ENCODE peak calls at places on chromosome 16, in five cellular contexts. I is lower lobe of right lung, N is cardiac fibroblast, A is GM06990, L is keratinocyte. M is an unnamed sample.

GRCh38 chr16:87642491-87642890 is 40.2 kb downstream of the JPH3 start:
- DNase-seq in L (no peak), N (no peak), I (no peak), A (no peak), M (no peak)

GRCh38 chr16:74107795-74108610 is 188.6 kb upstream of the PSMD7 start:
- DNase-seq in L (no peak), I (peak; percentile 54), N (peak; percentile 4), A (no peak), M (peak; percentile 37)

GRCh38 chr16:83206426-83206825 is 579.7 kb downstream of the CDH13 start:
- DNase-seq in A (no peak), I (no peak), N (no peak), L (no peak), M (no peak)

GRCh38 chr16:50309527-50310307 is 43.4 kb downstream of the ADCY7 start:
- DNase-seq in I (no peak), L (no peak), A (no peak), N (no peak), M (peak; percentile 27)

GRCh38 chr16:68086336-68086821 is 1.2 kb downstream of the NFATC3 start:
- DNase-seq in L (no peak), N (no peak), A (no peak), I (no peak), M (no peak)

GRCh38 chr16:82011199-82011641 is at the start of gene SDR42E1:
- DNase-seq in L (no peak), A (peak; percentile 71), N (no peak), I (peak; percentile 81), M (peak; percentile 36)

GRCh38 chr16:17461951-17462729 is 8.6 kb downstream of the XYLT1 start:
- DNase-seq in L (no peak), N (no peak), I (no peak), A (peak; percentile 45), M (no peak)

GRCh38 chr16:35398208-35398607 is 1938.8 kb downstream of the TP53TG3F start:
- DNase-seq in N (no peak), I (no peak), A (no peak), L (no peak), M (no peak)

GRCh38 chr16:11025120-11025531 is 80.8 kb downstream of the CLEC16A start:
- DNase-seq in N (no peak), A (peak; percentile 37), I (no peak), L (no peak), M (peak; percentile 50)

GRCh38 chr16:73095885-73096341 is 48.0 kb upstream of the ZFHX3 start:
- DNase-seq in L (no peak), A (no peak), I (no peak), N (peak; percentile 38), M (no peak)

GRCh38 chr16:3087243-3087791 is 11.8 kb downstream of the ZSCAN10 start:
- DNase-seq in N (peak; percentile 32), I (no peak), A (no peak), L (no peak), M (peak; percentile 51)

GRCh38 chr16:30551781-30552180 is 6.4 kb downstream of the ZNF764 start:
- DNase-seq in N (no peak), I (peak; percentile 71), A (no peak), L (no peak), M (peak; percentile 72)

GRCh38 chr16:89360760-89361435 is 129.5 kb downstream of the ANKRD11 start:
- DNase-seq in I (no peak), L (no peak), A (peak; percentile 79), N (no peak), M (peak; percentile 78)

GRCh38 chr16:55832788-55833583 is at the start of gene CES1:
- DNase-seq in N (peak; percentile 35), L (no peak), A (no peak), I (peak; percentile 92), M (no peak)

GRCh38 chr16:50276128-50276444 is 9.7 kb downstream of the ADCY7 start:
- DNase-seq in N (no peak), L (no peak), I (no peak), A (no peak), M (no peak)

GRCh38 chr16:24990803-24991202 is 24.4 kb downstream of the ARHGAP17 start:
- DNase-seq in L (no peak), N (no peak), I (no peak), A (no peak), M (no peak)

GRCh38 chr16:2278272-2278608 is 10.3 kb upstream of the RNPS1 start:
- DNase-seq in I (no peak), N (no peak), A (no peak), L (no peak), M (no peak)

GRCh38 chr16:51876934-51877333 is 670.0 kb downstream of the TOX3 start:
- DNase-seq in A (no peak), I (no peak), N (no peak), L (no peak), M (no peak)

GRCh38 chr16:12086861-12087260 is 110.3 kb downstream of the SNX29 start:
- DNase-seq in N (no peak), A (no peak), L (no peak), I (no peak), M (no peak)

GRCh38 chr16:86638642-86639041 is 60.3 kb downstream of the FOXL1 start:
- DNase-seq in N (no peak), I (no peak), A (no peak), L (no peak), M (no peak)

GRCh38 chr16:48862087-48862532 is 252.1 kb upstream of the N4BP1 start:
- DNase-seq in A (no peak), I (no peak), L (peak; percentile 15), N (no peak), M (no peak)

GRCh38 chr16:31177136-31177535 is 2.8 kb upstream of the FUS start:
- DNase-seq in L (no peak), I (peak; percentile 51), A (no peak), N (peak; percentile 37), M (no peak)

GRCh38 chr16:88350922-88351321 is 31.8 kb upstream of the ZNF469 start:
- DNase-seq in L (no peak), N (no peak), I (peak; percentile 35), A (no peak), M (no peak)

GRCh38 chr16:5768445-5768844 is 670.9 kb upstream of the EEF2KMT start:
- DNase-seq in I (no peak), L (no peak), A (no peak), N (no peak), M (no peak)

GRCh38 chr16:58639836-58640235 is 10.2 kb upstream of the CNOT1 start:
- DNase-seq in I (no peak), N (no peak), A (no peak), L (no peak), M (no peak)

GRCh38 chr16:66419527-66419926 is 7.6 kb upstream of the BEAN1 start:
- DNase-seq in L (no peak), I (no peak), N (no peak), A (no peak), M (no peak)

GRCh38 chr16:8867483-8868271 is 1.1 kb downstream of the CARHSP1 start:
- DNase-seq in A (no peak), N (no peak), I (no peak), L (no peak), M (no peak)

GRCh38 chr16:31010539-31010938 is at the start of gene STX1B:
- DNase-seq in L (no peak), A (no peak), I (no peak), N (no peak), M (no peak)

DNA sequence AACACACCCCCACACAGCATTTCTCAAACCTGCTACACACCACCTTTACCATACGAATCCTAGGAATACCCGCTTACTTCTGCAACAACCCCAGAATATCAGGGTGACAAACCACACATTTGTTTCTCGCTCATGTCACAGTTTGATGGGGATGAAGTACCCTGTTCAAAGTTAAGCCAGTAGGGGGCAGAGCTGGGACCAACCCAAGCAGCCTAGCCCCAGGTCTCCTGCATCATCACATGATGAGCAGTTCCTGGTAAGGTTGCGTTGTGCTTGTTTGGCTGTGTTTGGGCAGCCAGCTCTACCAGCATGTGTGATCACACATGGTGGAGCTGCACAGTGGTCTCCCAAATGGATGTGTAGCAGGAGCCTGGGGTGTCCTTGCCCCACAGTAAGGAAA is 103.6 kb upstream of the C16orf82 start:
- DNase-seq in N (peak; percentile 2), A (no peak), L (no peak), I (no peak), M (no peak)
- TF ChIP-seq CTCF in N (peak; percentile 15), A (peak; percentile 43), L (no peak), I (no peak), M (peak; percentile 7)

GRCh38 chr16:680967-681745 is 946 bp downstream of the STUB1 start:
- DNase-seq in I (peak; percentile 68), L (no peak), N (peak; percentile 58), A (no peak), M (no peak)
- TF ChIP-seq CTCF in I (no peak), L (no peak), N (no peak), A (peak; percentile 21), M (peak; percentile 12)

DNA sequence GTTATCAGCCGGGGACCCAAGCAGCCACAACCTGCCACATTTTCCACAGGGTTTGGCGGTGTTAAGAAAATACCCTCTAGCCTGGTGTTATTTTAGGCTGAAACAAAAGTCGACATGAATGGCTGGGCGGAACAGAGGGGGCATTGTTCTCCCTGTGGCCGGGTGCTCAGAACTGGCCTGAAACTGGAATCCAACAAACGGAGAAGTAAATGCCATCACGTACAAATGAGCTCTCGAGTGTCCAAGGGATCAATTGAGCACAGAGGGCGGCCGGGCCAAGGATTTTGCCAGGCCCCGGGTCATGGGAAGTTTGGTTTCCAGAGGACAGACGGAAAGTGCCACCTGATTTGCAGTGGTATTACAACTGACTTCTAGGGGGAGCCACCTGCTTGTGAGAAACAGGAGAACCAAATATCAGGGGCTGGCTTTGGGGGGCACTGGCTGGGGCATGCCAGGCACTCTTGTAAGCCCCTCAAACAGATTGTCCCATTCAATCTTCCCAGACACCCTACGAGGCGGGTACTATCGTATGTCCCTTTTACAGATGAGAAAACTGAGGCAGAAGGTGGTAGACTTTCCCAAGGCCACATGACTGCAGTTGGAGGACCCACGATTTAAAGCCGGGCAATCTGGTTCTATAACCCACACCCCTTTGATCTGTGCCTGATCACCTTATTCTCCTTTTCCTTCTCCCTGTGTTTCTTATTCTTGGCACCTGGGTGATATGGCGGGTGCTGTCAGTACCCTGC is 146.1 kb upstream of the IRX3 start:
- DNase-seq in A (no peak), N (no peak), L (no peak), I (no peak), M (no peak)
- TF ChIP-seq CTCF in A (no peak), N (no peak), L (no peak), I (no peak), M (no peak)

GRCh38 chr16:85529489-85530369 is 83.4 kb upstream of the GSE1 start:
- DNase-seq in N (no peak), L (no peak), I (no peak), A (no peak), M (no peak)
- TF ChIP-seq CTCF in N (no peak), L (no peak), I (no peak), A (no peak), M (no peak)

M was measured in GM13976.